ENCODE peak calls at places on chromosome 6, in six cellular contexts. One of them, this sample, is unnamed.

GRCh38 chr6:14016930-14017625 is 92.3 kb downstream of the RNF182 start:
- DNase-seq in pancreas: no peak
- DNase-seq in left lung: no peak
- DNase-seq in ovary: no peak
- DNase-seq in CD8-positive, alpha-beta memory T cell: no peak
- DNase-seq in SK-N-SH: no peak
- DNase-seq in this sample: no peak

GRCh38 chr6:138410048-138410735 is 6.2 kb downstream of the HEBP2 start:
- DNase-seq in CD8-positive, alpha-beta memory T cell: no peak
- DNase-seq in left lung: no peak
- DNase-seq in pancreas: no peak
- DNase-seq in ovary: no peak
- DNase-seq in SK-N-SH: no peak
- DNase-seq in this sample: no peak

GRCh38 chr6:79257381-79258205 is 23.1 kb upstream of the HMGN3 start:
- DNase-seq in pancreas: no peak
- DNase-seq in left lung: no peak
- DNase-seq in SK-N-SH: no peak
- DNase-seq in CD8-positive, alpha-beta memory T cell: no peak
- DNase-seq in ovary: no peak
- DNase-seq in this sample: no peak

GRCh38 chr6:138377844-138378243 is at the start of gene SMIM28:
- DNase-seq in ovary: no peak
- DNase-seq in left lung: no peak
- DNase-seq in SK-N-SH: no peak
- DNase-seq in CD8-positive, alpha-beta memory T cell: no peak
- DNase-seq in pancreas: no peak
- DNase-seq in this sample: no peak

GRCh38 chr6:45681860-45682488 is 304.2 kb upstream of the SUPT3H start:
- DNase-seq in left lung: no peak
- DNase-seq in ovary: no peak
- DNase-seq in SK-N-SH: no peak
- DNase-seq in pancreas: no peak
- DNase-seq in CD8-positive, alpha-beta memory T cell: no peak
- DNase-seq in this sample: no peak

GRCh38 chr6:144534123-144534676 is 249.1 kb downstream of the UTRN start:
- DNase-seq in ovary: no peak
- DNase-seq in left lung: no peak
- DNase-seq in SK-N-SH: no peak
- DNase-seq in CD8-positive, alpha-beta memory T cell: no peak
- DNase-seq in pancreas: no peak
- DNase-seq in this sample: no peak

GRCh38 chr6:27452496-27452897 is 20.4 kb downstream of the ZNF184 start:
- DNase-seq in SK-N-SH: no peak
- DNase-seq in CD8-positive, alpha-beta memory T cell: no peak
- DNase-seq in ovary: no peak
- DNase-seq in pancreas: no peak
- DNase-seq in left lung: no peak
- DNase-seq in this sample: no peak

GRCh38 chr6:121993362-121993761 is 406.1 kb upstream of the HSF2 start:
- DNase-seq in CD8-positive, alpha-beta memory T cell: no peak
- DNase-seq in ovary: no peak
- DNase-seq in left lung: no peak
- DNase-seq in SK-N-SH: no peak
- DNase-seq in pancreas: no peak
- DNase-seq in this sample: no peak

GRCh38 chr6:12262236-12263061 is 27.7 kb upstream of the EDN1 start:
- DNase-seq in CD8-positive, alpha-beta memory T cell: no peak
- DNase-seq in pancreas: no peak
- DNase-seq in left lung: no peak
- DNase-seq in ovary: no peak
- DNase-seq in SK-N-SH: no peak
- DNase-seq in this sample: no peak

GRCh38 chr6:5034328-5034727 is 30.5 kb upstream of the RPP40 start:
- DNase-seq in left lung: no peak
- DNase-seq in CD8-positive, alpha-beta memory T cell: no peak
- DNase-seq in ovary: no peak
- DNase-seq in SK-N-SH: no peak
- DNase-seq in pancreas: no peak
- DNase-seq in this sample: no peak

GRCh38 chr6:39314273-39314790 is at the start of gene KCNK17:
- DNase-seq in ovary: no peak
- DNase-seq in SK-N-SH: peak; percentile 49
- DNase-seq in CD8-positive, alpha-beta memory T cell: no peak
- DNase-seq in left lung: peak; percentile 82
- DNase-seq in pancreas: no peak
- DNase-seq in this sample: no peak
- H3K4me3 ChIP-seq in ovary: peak within 1 kb of the TSS; percentile 9
- H3K4me3 ChIP-seq in SK-N-SH: no peak within 1 kb of the TSS
- H3K4me3 ChIP-seq in CD8-positive, alpha-beta memory T cell: no peak within 1 kb of the TSS
- H3K4me3 ChIP-seq in left lung: peak within 1 kb of the TSS; percentile 30
- H3K4me3 ChIP-seq in pancreas: no peak within 1 kb of the TSS
- H3K4me3 ChIP-seq in this sample: peak within 1 kb of the TSS; percentile 35

GRCh38 chr6:158016571-158017383 is 35.1 kb downstream of the SYNJ2 start:
- DNase-seq in left lung: peak; percentile 53
- DNase-seq in SK-N-SH: no peak
- DNase-seq in CD8-positive, alpha-beta memory T cell: no peak
- DNase-seq in pancreas: peak; percentile 35
- DNase-seq in ovary: no peak
- DNase-seq in this sample: peak; percentile 49

GRCh38 chr6:158017621-158018369 is 36.1 kb downstream of the SYNJ2 start:
- DNase-seq in left lung: peak; percentile 42
- DNase-seq in pancreas: peak; percentile 46
- DNase-seq in SK-N-SH: no peak
- DNase-seq in CD8-positive, alpha-beta memory T cell: no peak
- DNase-seq in ovary: peak; percentile 23
- DNase-seq in this sample: no peak

GRCh38 chr6:158019416-158019815 is 37.8 kb downstream of the SYNJ2 start:
- DNase-seq in SK-N-SH: no peak
- DNase-seq in left lung: peak; percentile 45
- DNase-seq in CD8-positive, alpha-beta memory T cell: no peak
- DNase-seq in ovary: peak; percentile 26
- DNase-seq in pancreas: peak; percentile 45
- DNase-seq in this sample: peak; percentile 55

GRCh38 chr6:158018851-158019361 is 37.2 kb downstream of the SYNJ2 start:
- DNase-seq in pancreas: peak; percentile 43
- DNase-seq in left lung: peak; percentile 42
- DNase-seq in ovary: peak; percentile 21
- DNase-seq in CD8-positive, alpha-beta memory T cell: no peak
- DNase-seq in SK-N-SH: no peak
- DNase-seq in this sample: no peak

DNA sequence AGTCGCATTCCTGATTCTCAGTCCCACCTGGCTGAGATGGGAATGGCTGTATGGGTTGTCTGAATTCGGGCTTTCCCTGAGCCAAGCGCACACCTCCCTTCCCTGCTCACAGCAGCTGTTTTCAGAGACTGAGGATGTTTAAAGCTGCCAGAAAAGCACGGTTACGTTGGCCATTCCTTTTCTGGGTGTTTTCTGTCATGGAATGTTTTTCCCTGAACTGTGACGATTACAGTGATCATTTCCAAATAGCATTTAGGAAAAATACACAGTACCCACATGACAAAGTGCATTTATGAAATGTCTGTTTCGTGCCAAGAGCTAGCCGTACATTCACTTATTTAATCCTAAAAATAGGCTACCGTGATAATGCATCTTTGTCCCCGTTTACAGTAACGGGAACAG is 36.7 kb downstream of the SYNJ2 start:
- DNase-seq in pancreas: no peak
- DNase-seq in CD8-positive, alpha-beta memory T cell: no peak
- DNase-seq in left lung: no peak
- DNase-seq in ovary: no peak
- DNase-seq in SK-N-SH: no peak
- DNase-seq in this sample: no peak
- H3K4me3 ChIP-seq in pancreas: no peak overlapping the region
- H3K4me3 ChIP-seq in CD8-positive, alpha-beta memory T cell: no peak overlapping the region
- H3K4me3 ChIP-seq in left lung: no peak overlapping the region
- H3K4me3 ChIP-seq in ovary: no peak overlapping the region
- H3K4me3 ChIP-seq in SK-N-SH: no peak overlapping the region
- H3K4me3 ChIP-seq in this sample: no peak overlapping the region

GRCh38 chr6:104957301-104958177 is 632 bp downstream of the LIN28B start:
- DNase-seq in left lung: no peak
- DNase-seq in pancreas: no peak
- DNase-seq in CD8-positive, alpha-beta memory T cell: no peak
- DNase-seq in SK-N-SH: no peak
- DNase-seq in ovary: no peak
- DNase-seq in this sample: no peak

GRCh38 chr6:104954091-104954797 is 2.7 kb upstream of the LIN28B start:
- DNase-seq in left lung: no peak
- DNase-seq in CD8-positive, alpha-beta memory T cell: no peak
- DNase-seq in ovary: no peak
- DNase-seq in SK-N-SH: no peak
- DNase-seq in pancreas: no peak
- DNase-seq in this sample: no peak

GRCh38 chr6:104956663-104957294 is at the start of gene LIN28B:
- DNase-seq in pancreas: no peak
- DNase-seq in SK-N-SH: no peak
- DNase-seq in ovary: no peak
- DNase-seq in CD8-positive, alpha-beta memory T cell: no peak
- DNase-seq in left lung: no peak
- DNase-seq in this sample: no peak

GRCh38 chr6:104955491-104955890 is 1.4 kb upstream of the LIN28B start:
- DNase-seq in CD8-positive, alpha-beta memory T cell: no peak
- DNase-seq in left lung: no peak
- DNase-seq in SK-N-SH: peak; percentile 51
- DNase-seq in ovary: no peak
- DNase-seq in pancreas: no peak
- DNase-seq in this sample: no peak

GRCh38 chr6:104955927-104956662 is 812 bp upstream of the LIN28B start:
- DNase-seq in pancreas: no peak
- DNase-seq in left lung: no peak
- DNase-seq in CD8-positive, alpha-beta memory T cell: no peak
- DNase-seq in ovary: no peak
- DNase-seq in SK-N-SH: peak; percentile 62
- DNase-seq in this sample: no peak
- H3K4me3 ChIP-seq in pancreas: no peak overlapping the region
- H3K4me3 ChIP-seq in left lung: no peak overlapping the region
- H3K4me3 ChIP-seq in CD8-positive, alpha-beta memory T cell: no peak overlapping the region
- H3K4me3 ChIP-seq in ovary: no peak overlapping the region
- H3K4me3 ChIP-seq in SK-N-SH: peak overlapping the region; percentile 12
- H3K4me3 ChIP-seq in this sample: no peak overlapping the region

GRCh38 chr6:119348308-119349040 is 1.1 kb downstream of the MAN1A1 start:
- DNase-seq in CD8-positive, alpha-beta memory T cell: peak; percentile 22
- DNase-seq in pancreas: peak; percentile 75
- DNase-seq in SK-N-SH: peak; percentile 82
- DNase-seq in ovary: peak; percentile 52
- DNase-seq in left lung: peak; percentile 86
- DNase-seq in this sample: peak; percentile 70
- H3K4me3 ChIP-seq in CD8-positive, alpha-beta memory T cell: peak overlapping the region; percentile 78
- H3K4me3 ChIP-seq in pancreas: peak overlapping the region; percentile 95
- H3K4me3 ChIP-seq in SK-N-SH: peak overlapping the region; percentile 87
- H3K4me3 ChIP-seq in ovary: peak overlapping the region; percentile 89
- H3K4me3 ChIP-seq in left lung: peak overlapping the region; percentile 82
- H3K4me3 ChIP-seq in this sample: peak overlapping the region; percentile 89

DNA sequence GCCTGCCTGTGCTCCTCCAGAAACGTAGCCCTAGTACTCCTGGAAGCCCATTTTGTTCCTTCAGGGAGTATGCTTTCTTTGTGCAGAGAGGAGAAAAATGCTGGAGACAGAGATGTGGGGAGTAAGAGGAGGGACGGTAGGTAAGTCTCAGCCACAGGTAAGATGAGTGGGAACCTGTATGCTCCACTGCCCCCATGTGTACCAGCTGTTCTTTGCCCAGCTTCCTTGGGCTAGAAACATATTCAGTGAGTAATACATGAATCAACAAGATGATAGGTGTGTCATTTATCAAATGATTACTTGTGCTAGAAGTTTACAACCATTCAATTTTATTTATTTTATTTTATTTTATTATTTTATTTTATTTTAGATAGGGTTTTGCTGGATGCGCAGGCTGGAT is 13.6 kb upstream of the CEP85L start:
- DNase-seq in CD8-positive, alpha-beta memory T cell: no peak
- DNase-seq in pancreas: no peak
- DNase-seq in left lung: no peak
- DNase-seq in ovary: no peak
- DNase-seq in SK-N-SH: no peak
- DNase-seq in this sample: no peak
- H3K4me3 ChIP-seq in CD8-positive, alpha-beta memory T cell: peak overlapping the region; percentile 58
- H3K4me3 ChIP-seq in pancreas: no peak overlapping the region
- H3K4me3 ChIP-seq in left lung: no peak overlapping the region
- H3K4me3 ChIP-seq in ovary: peak overlapping the region; percentile 3
- H3K4me3 ChIP-seq in SK-N-SH: no peak overlapping the region
- H3K4me3 ChIP-seq in this sample: peak overlapping the region; percentile 26

GRCh38 chr6:29227235-29227634 is 56.5 kb downstream of the OR2J2 start:
- DNase-seq in left lung: no peak
- DNase-seq in ovary: no peak
- DNase-seq in pancreas: no peak
- DNase-seq in CD8-positive, alpha-beta memory T cell: no peak
- DNase-seq in SK-N-SH: no peak
- DNase-seq in this sample: no peak

GRCh38 chr6:29232725-29233124 is 62.0 kb downstream of the OR2J2 start:
- DNase-seq in ovary: no peak
- DNase-seq in pancreas: no peak
- DNase-seq in left lung: no peak
- DNase-seq in CD8-positive, alpha-beta memory T cell: no peak
- DNase-seq in SK-N-SH: no peak
- DNase-seq in this sample: no peak

GRCh38 chr6:29236060-29236459 is 65.4 kb downstream of the OR2J2 start:
- DNase-seq in SK-N-SH: no peak
- DNase-seq in ovary: no peak
- DNase-seq in CD8-positive, alpha-beta memory T cell: no peak
- DNase-seq in left lung: no peak
- DNase-seq in pancreas: no peak
- DNase-seq in this sample: no peak

GRCh38 chr6:29236634-29237033 is 64.9 kb upstream of the OR14J1 start:
- DNase-seq in CD8-positive, alpha-beta memory T cell: no peak
- DNase-seq in pancreas: no peak
- DNase-seq in left lung: no peak
- DNase-seq in ovary: no peak
- DNase-seq in SK-N-SH: no peak
- DNase-seq in this sample: no peak

GRCh38 chr6:29230666-29231065 is 60.0 kb downstream of the OR2J2 start:
- DNase-seq in ovary: no peak
- DNase-seq in pancreas: no peak
- DNase-seq in left lung: no peak
- DNase-seq in CD8-positive, alpha-beta memory T cell: no peak
- DNase-seq in SK-N-SH: no peak
- DNase-seq in this sample: no peak
- H3K4me3 ChIP-seq in ovary: no peak overlapping the region
- H3K4me3 ChIP-seq in pancreas: no peak overlapping the region
- H3K4me3 ChIP-seq in left lung: no peak overlapping the region
- H3K4me3 ChIP-seq in CD8-positive, alpha-beta memory T cell: no peak overlapping the region
- H3K4me3 ChIP-seq in SK-N-SH: no peak overlapping the region
- H3K4me3 ChIP-seq in this sample: no peak overlapping the region

GRCh38 chr6:163888030-163888819 is 473.7 kb downstream of the QKI start:
- DNase-seq in CD8-positive, alpha-beta memory T cell: no peak
- DNase-seq in SK-N-SH: no peak
- DNase-seq in left lung: no peak
- DNase-seq in ovary: no peak
- DNase-seq in pancreas: no peak
- DNase-seq in this sample: no peak
- H3K4me3 ChIP-seq in CD8-positive, alpha-beta memory T cell: no peak overlapping the region
- H3K4me3 ChIP-seq in SK-N-SH: no peak overlapping the region
- H3K4me3 ChIP-seq in left lung: no peak overlapping the region
- H3K4me3 ChIP-seq in ovary: no peak overlapping the region
- H3K4me3 ChIP-seq in pancreas: no peak overlapping the region
- H3K4me3 ChIP-seq in this sample: no peak overlapping the region

GRCh38 chr6:109382576-109383437 is 540 bp upstream of the CD164 start:
- DNase-seq in left lung: peak; percentile 96
- DNase-seq in ovary: peak; percentile 94
- DNase-seq in CD8-positive, alpha-beta memory T cell: peak; percentile 88
- DNase-seq in SK-N-SH: peak; percentile 92
- DNase-seq in pancreas: peak; percentile 90
- DNase-seq in this sample: peak; percentile 96
- H3K4me3 ChIP-seq in left lung: peak overlapping the region; percentile 93
- H3K4me3 ChIP-seq in ovary: peak overlapping the region; percentile 84
- H3K4me3 ChIP-seq in CD8-positive, alpha-beta memory T cell: peak overlapping the region; percentile 88
- H3K4me3 ChIP-seq in SK-N-SH: peak overlapping the region; percentile 86
- H3K4me3 ChIP-seq in pancreas: peak overlapping the region; percentile 68
- H3K4me3 ChIP-seq in this sample: peak overlapping the region; percentile 97